ENCODE peak calls at places on chromosomes 11 and 22, in four cellular contexts. P is right lobe of liver; C is GM23338; J is CD8-positive, alpha-beta T cell. G is an unnamed sample.

GRCh38 chr22:46584081-46584903 is 35.9 kb upstream of the GRAMD4 start:
- DNase-seq in P (no peak), C (no peak), J (no peak), G (no peak)

GRCh38 chr11:113048820-113049555 is 87.8 kb downstream of the NCAM1 start:
- DNase-seq in P (no peak), C (no peak), J (no peak), G (peak; percentile 54)

GRCh38 chr22:19478466-19479357 is at the start of gene UFD1:
- DNase-seq in P (peak; percentile 91), C (peak; percentile 92), J (peak; percentile 61), G (peak; percentile 91)

GRCh38 chr11:58837707-58838388 is 6.7 kb downstream of the GLYATL2 start:
- DNase-seq in P (no peak), C (no peak), J (no peak), G (no peak)

GRCh38 chr11:63491614-63492372 is 826 bp upstream of the PLAAT5 start:
- DNase-seq in P (no peak), C (peak; percentile 25), J (no peak), G (peak; percentile 84)

GRCh38 chr11:71065794-71066193 is 186.6 kb downstream of the SHANK2 start:
- DNase-seq in P (no peak), C (no peak), J (no peak), G (no peak)

GRCh38 chr11:27412192-27412691 is 49.2 kb upstream of the CCDC34 start:
- DNase-seq in P (no peak), C (no peak), J (no peak), G (no peak)

GRCh38 chr11:58525037-58525614 is 17.2 kb upstream of the OR5B21 start:
- DNase-seq in P (no peak), C (no peak), J (no peak), G (no peak)

GRCh38 chr11:33258631-33259184 is 1.5 kb downstream of the HIPK3 start:
- DNase-seq in P (no peak), C (no peak), J (no peak), G (peak; percentile 67)

GRCh38 chr11:133548641-133549040 is 16.3 kb upstream of the OPCML start:
- DNase-seq in P (no peak), C (no peak), J (no peak), G (no peak)

GRCh38 chr22:35561796-35562526 is 21.3 kb downstream of the RASD2 start:
- DNase-seq in P (no peak), C (peak; percentile 72), J (no peak), G (peak; percentile 91)

GRCh38 chr11:110951041-110951440 is 238.8 kb upstream of the ARHGAP20 start:
- DNase-seq in P (no peak), C (no peak), J (no peak), G (no peak)

GRCh38 chr22:43363580-43364435 is 20.6 kb upstream of the SCUBE1 start:
- DNase-seq in P (no peak), C (no peak), J (no peak), G (no peak)

GRCh38 chr22:48748860-48749554 is 1078.7 kb downstream of the BRD1 start:
- DNase-seq in P (no peak), C (no peak), J (no peak), G (no peak)

GRCh38 chr11:69965821-69966582 is 112.1 kb upstream of the ANO1 start:
- DNase-seq in P (peak; percentile 72), C (no peak), J (no peak), G (no peak)

GRCh38 chr22:24420072-24420976 is 7.1 kb upstream of the ADORA2A start:
- DNase-seq in P (peak; percentile 49), C (peak; percentile 50), J (no peak), G (no peak)

GRCh38 chr11:32435511-32435946 is at the start of gene WT1:
- DNase-seq in P (no peak), C (peak; percentile 86), J (no peak), G (no peak)

GRCh38 chr11:87290304-87290922 is 252.7 kb downstream of the TMEM135 start:
- DNase-seq in P (no peak), C (peak; percentile 79), J (no peak), G (peak; percentile 45)

GRCh38 chr11:10673476-10674062 is 20.0 kb downstream of the IRAG1 start:
- DNase-seq in P (no peak), C (no peak), J (no peak), G (no peak)

GRCh38 chr22:46013460-46014416 is 36.8 kb upstream of the WNT7B start:
- DNase-seq in P (peak; percentile 83), C (peak; percentile 90), J (peak; percentile 58), G (peak; percentile 98)

GRCh38 chr11:18490736-18491485 is 35.3 kb downstream of the LDHAL6A start:
- DNase-seq in P (no peak), C (no peak), J (no peak), G (no peak)

GRCh38 chr11:101916422-101916821 is at the start of gene ANGPTL5:
- DNase-seq in P (no peak), C (no peak), J (no peak), G (no peak)

GRCh38 chr11:101913631-101914030 is 1.2 kb upstream of the CEP126 start:
- DNase-seq in P (no peak), C (no peak), J (no peak), G (no peak)

GRCh38 chr11:101915811-101916291 is 471 bp downstream of the ANGPTL5 start:
- DNase-seq in P (no peak), C (peak; percentile 13), J (no peak), G (peak; percentile 38)

GRCh38 chr11:101914349-101914736 is 467 bp upstream of the CEP126 start:
- DNase-seq in P (no peak), C (no peak), J (no peak), G (peak; percentile 49)

GRCh38 chr11:101914737-101915426 is at the start of gene CEP126:
- DNase-seq in P (peak; percentile 87), C (peak; percentile 97), J (peak; percentile 89), G (peak; percentile 93)
- TF ChIP-seq CTCF in P (peak; percentile 18), C (peak; percentile 51), J (peak; percentile 16), G (peak; percentile 50)

DNA sequence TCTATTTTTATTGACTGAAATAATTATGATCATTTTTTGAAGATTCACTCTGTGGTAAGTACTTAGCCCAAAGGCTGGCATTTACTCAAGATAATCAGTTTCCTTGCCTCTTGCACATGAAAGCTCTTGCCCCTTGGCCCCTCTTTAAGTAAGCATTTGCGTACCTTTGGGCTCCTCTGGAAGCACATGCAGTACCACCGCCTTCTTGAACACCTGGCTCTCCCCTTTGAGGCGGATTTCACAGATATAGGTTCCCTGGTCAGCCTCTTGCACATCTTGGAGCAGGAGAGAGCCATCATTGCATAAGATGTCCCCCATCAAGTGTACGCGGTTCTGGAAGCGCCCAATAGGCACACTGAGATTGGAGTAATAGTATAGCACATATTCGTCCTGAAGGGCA is 14.5 kb downstream of the JAML start:
- DNase-seq in P (no peak), C (no peak), J (no peak), G (no peak)
- H3K4me1 ChIP-seq in P (no peaks in the 10 kb centered on the region), C (peaks cover 48% of the 10 kb centered on the region), J (peaks cover 58% of the 10 kb centered on the region), G (no peaks in the 10 kb centered on the region)

DNA sequence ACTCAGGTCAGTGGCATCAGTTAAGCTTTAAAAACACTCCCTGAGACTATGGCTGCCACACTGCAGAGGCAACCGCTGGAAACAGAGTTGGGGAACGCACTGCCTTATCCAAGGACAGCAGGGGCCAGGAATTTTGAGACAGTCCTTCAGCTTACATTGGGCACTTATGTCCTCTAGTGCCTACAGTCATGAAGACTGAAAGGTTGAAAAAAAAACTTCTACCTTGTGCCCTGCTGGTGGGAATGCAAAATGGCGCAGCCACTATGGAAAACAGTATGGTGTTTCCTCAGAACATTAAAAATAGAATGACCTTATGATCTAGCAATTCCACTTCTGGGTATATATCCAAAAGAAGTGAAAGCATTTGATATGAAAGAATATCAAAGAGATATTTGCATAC is 19.6 kb downstream of the DKK3 start:
- DNase-seq in P (no peak), C (peak; percentile 26), J (no peak), G (no peak)
- TF ChIP-seq CTCF in P (no peak), C (no peak), J (no peak), G (no peak)

GRCh38 chr11:68931911-68932310 is 28.2 kb downstream of the IGHMBP2 start:
- DNase-seq in P (no peak), C (no peak), J (no peak), G (no peak)
- H3K4me1 ChIP-seq in P (no peaks in the 10 kb centered on the region), C (no peaks in the 10 kb centered on the region), J (no peaks in the 10 kb centered on the region), G (peaks cover 3% of the 10 kb centered on the region)

GRCh38 chr22:37623075-37624016 is 14.7 kb downstream of the GGA1 start:
- DNase-seq in P (no peak), C (peak; percentile 83), J (peak; percentile 64), G (peak; percentile 57)
- TF ChIP-seq CTCF in P (peak; percentile 50), C (peak; percentile 81), J (peak; percentile 86), G (peak; percentile 67)

DNA sequence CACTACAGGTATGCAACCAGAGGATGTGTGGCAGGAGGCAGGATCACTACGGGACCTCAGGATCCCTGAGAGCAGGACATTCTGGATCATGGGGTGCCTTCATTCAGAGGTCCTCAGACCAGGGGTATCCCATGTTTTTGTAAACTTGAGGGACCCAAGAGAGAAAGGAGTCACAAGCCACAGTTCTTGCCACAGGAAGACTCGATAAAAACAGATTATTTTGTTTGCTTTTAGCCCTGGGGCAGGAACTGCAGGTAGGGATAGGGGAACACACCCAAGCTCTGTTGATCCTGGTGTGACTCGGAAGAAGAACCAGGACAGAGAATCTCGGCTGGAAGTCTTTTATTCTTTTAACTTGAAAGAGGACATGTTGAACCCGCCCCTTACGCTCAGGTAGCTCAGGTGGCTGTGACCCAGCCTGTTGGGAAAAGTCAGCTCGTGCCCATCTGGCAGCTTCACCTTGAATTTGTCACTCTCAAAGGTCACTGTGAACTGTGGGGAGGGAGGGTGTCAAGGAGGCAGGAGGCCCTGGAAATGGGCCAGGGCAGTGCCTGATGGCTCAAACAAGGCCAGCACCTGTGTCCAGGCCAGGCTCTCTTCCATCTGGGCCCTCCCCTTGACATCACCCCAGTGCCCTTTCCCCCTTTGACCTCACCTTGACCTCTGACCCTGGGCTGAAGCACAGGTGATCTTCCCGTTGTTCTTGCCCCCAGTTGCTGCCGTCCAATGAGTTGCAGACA is 9.8 kb downstream of the LGALS2 start:
- DNase-seq in P (peak; percentile 94), C (peak; percentile 38), J (no peak), G (no peak)
- H3K4me1 ChIP-seq in P (no peaks in the 10 kb centered on the region), C (peaks cover 14% of the 10 kb centered on the region), J (peaks cover 21% of the 10 kb centered on the region), G (peaks cover 5% of the 10 kb centered on the region)

GRCh38 chr11:11786771-11787170 is 55.0 kb upstream of the USP47 start:
- DNase-seq in P (no peak), C (peak; percentile 50), J (no peak), G (peak; percentile 51)
- TF ChIP-seq CTCF in P (peak; percentile 24), C (peak; percentile 68), J (no peak), G (peak; percentile 46)

G was measured in fibroblast of lung.